ENCODE peak calls at places on chromosomes 12 and 14, in eight cellular contexts. R is hepatocyte; Y is RWPE1; V is activated CD8-positive, alpha-beta T cell treated with anti-CD3 and anti-CD28 coated beads for 36 hours; O is GM23248; W is GM10248; C is CD8-positive, alpha-beta memory T cell; P is HTR-8/SVneo. Z is an unnamed sample.

GRCh38 chr12:18703916-18704315 is 33.9 kb downstream of the PLCZ1 start:
- DNase-seq in O (no peak), P (no peak), Y (no peak), V (no peak), C (no peak), W (no peak), R (no peak), Z (no peak)

GRCh38 chr14:100131181-100131580 is 28.3 kb downstream of the DEGS2 start:
- DNase-seq in P (no peak), W (no peak), V (no peak), C (no peak), R (peak; percentile 35), O (no peak), Y (no peak), Z (no peak)

GRCh38 chr12:118356809-118357326 is 15.8 kb downstream of the TAOK3 start:
- DNase-seq in C (no peak), P (no peak), R (no peak), W (peak; percentile 23), V (peak; percentile 32), Y (peak; percentile 70), O (peak; percentile 96), Z (no peak)

GRCh38 chr12:1130164-1130563 is 139.1 kb downstream of the ERC1 start:
- DNase-seq in R (peak; percentile 65), Y (no peak), P (no peak), C (no peak), O (no peak), W (no peak), V (peak; percentile 22), Z (no peak)

GRCh38 chr14:92615451-92615850 is 101.9 kb downstream of the RIN3 start:
- DNase-seq in P (no peak), C (peak; percentile 66), R (no peak), O (no peak), W (peak; percentile 45), V (peak; percentile 89), Y (no peak), Z (no peak)

GRCh38 chr12:79378496-79378895 is 312.3 kb downstream of the PAWR start:
- DNase-seq in R (no peak), C (no peak), V (no peak), W (no peak), P (no peak), Y (no peak), O (peak; percentile 52), Z (no peak)

GRCh38 chr12:48946943-48947342 is 10.3 kb downstream of the ARF3 start:
- DNase-seq in C (no peak), W (no peak), O (no peak), R (no peak), P (no peak), V (no peak), Y (no peak), Z (no peak)

GRCh38 chr12:48961331-48961730 is 4.0 kb upstream of the ARF3 start:
- DNase-seq in V (no peak), P (no peak), R (no peak), Y (no peak), W (no peak), O (peak; percentile 12), C (no peak), Z (no peak)

GRCh38 chr12:69468237-69469026 is 1.8 kb upstream of the FRS2 start:
- DNase-seq in P (no peak), Y (no peak), C (no peak), R (no peak), V (peak; percentile 11), O (peak; percentile 82), W (no peak), Z (no peak)

GRCh38 chr12:78120866-78121590 is 290.3 kb downstream of the NAV3 start:
- DNase-seq in V (no peak), R (no peak), W (peak; percentile 12), P (peak; percentile 3), Y (no peak), O (peak; percentile 62), C (no peak), Z (no peak)

GRCh38 chr12:49838973-49839633 is 3.8 kb downstream of the BCDIN3D start:
- DNase-seq in W (peak; percentile 52), P (peak; percentile 45), O (peak; percentile 66), C (no peak), R (peak; percentile 60), V (peak; percentile 61), Y (peak; percentile 49), Z (peak; percentile 45)

GRCh38 chr12:69932154-69932553 is 107.1 kb downstream of the MYRFL start:
- DNase-seq in C (no peak), P (no peak), W (no peak), O (no peak), Y (no peak), V (no peak), R (no peak), Z (no peak)